ENCODE peak calls at places on chromosome 15, in seven cellular contexts. V is caudate nucleus; J is dorsolateral prefrontal cortex; N is heart left ventricle; A is CD4-positive, alpha-beta T cell; K is psoas muscle; B is astrocyte. L is an unnamed sample.

GRCh38 chr15:57667171-57667924 is 39.2 kb upstream of the POLR2M start:
- DNase-seq in V (no peak), J (no peak), N (no peak), A (no peak), K (no peak), B (peak; percentile 70), L (peak; percentile 47)

GRCh38 chr15:57153140-57153539 is 223.2 kb upstream of the CGNL1 start:
- DNase-seq in V (no peak), J (no peak), N (no peak), A (no peak), K (no peak), B (peak; percentile 39), L (no peak)

GRCh38 chr15:80804970-80805495 is 25.9 kb downstream of the CEMIP start:
- DNase-seq in V (no peak), J (no peak), N (no peak), A (no peak), K (no peak), B (no peak), L (no peak)

GRCh38 chr15:35545825-35546580 is at the start of gene DPH6:
- DNase-seq in V (no peak), J (peak; percentile 75), N (peak; percentile 87), A (peak; percentile 80), K (peak; percentile 92), B (peak; percentile 75), L (peak; percentile 87)

GRCh38 chr15:68768321-68768720 is 52.4 kb downstream of the ANP32A start:
- DNase-seq in V (no peak), J (no peak), N (no peak), A (no peak), K (no peak), B (peak; percentile 22), L (no peak)

GRCh38 chr15:75335705-75336355 is at the start of gene COMMD4:
- DNase-seq in V (peak; percentile 14), J (peak; percentile 95), N (peak; percentile 96), A (peak; percentile 47), K (peak; percentile 98), B (peak; percentile 91), L (peak; percentile 95)

GRCh38 chr15:101052031-101052620 is 133.0 kb downstream of the LRRK1 start:
- DNase-seq in V (no peak), J (no peak), N (no peak), A (no peak), K (no peak), B (no peak), L (no peak)

GRCh38 chr15:96693990-96694517 is 363.6 kb downstream of the NR2F2 start:
- DNase-seq in V (no peak), J (no peak), N (no peak), A (no peak), K (no peak), B (no peak), L (no peak)

GRCh38 chr15:56754993-56755392 is 21.7 kb upstream of the ZNF280D start:
- DNase-seq in V (no peak), J (no peak), N (no peak), A (no peak), K (no peak), B (no peak), L (no peak)

GRCh38 chr15:100852630-100853029 is 27.0 kb upstream of the ALDH1A3 start:
- DNase-seq in V (no peak), J (no peak), N (no peak), A (no peak), K (no peak), B (no peak), L (no peak)

GRCh38 chr15:52649686-52650085 is 29.5 kb downstream of the ATOSA start:
- DNase-seq in V (no peak), J (no peak), N (no peak), A (no peak), K (no peak), B (no peak), L (no peak)

GRCh38 chr15:74387988-74388955 is 20.8 kb upstream of the CYP11A1 start:
- DNase-seq in V (no peak), J (no peak), N (no peak), A (no peak), K (no peak), B (no peak), L (no peak)

GRCh38 chr15:45166792-45167630 is 20.8 kb downstream of the SHF start:
- DNase-seq in V (no peak), J (peak; percentile 80), N (peak; percentile 90), A (peak; percentile 69), K (peak; percentile 93), B (peak; percentile 69), L (peak; percentile 86)

GRCh38 chr15:74995779-74996765 is 709 bp downstream of the SCAMP5 start:
- DNase-seq in V (no peak), J (peak; percentile 70), N (peak; percentile 23), A (no peak), K (no peak), B (no peak), L (peak; percentile 58)

GRCh38 chr15:92069308-92070244 is 216.1 kb downstream of the SLCO3A1 start:
- DNase-seq in V (no peak), J (no peak), N (peak; percentile 58), A (no peak), K (no peak), B (peak; percentile 81), L (peak; percentile 14)

GRCh38 chr15:44468713-44469385 is 41.4 kb downstream of the CTDSPL2 start:
- DNase-seq in V (no peak), J (no peak), N (no peak), A (no peak), K (no peak), B (peak; percentile 64), L (no peak)

GRCh38 chr15:63238796-63239195 is 38.6 kb upstream of the APH1B start:
- DNase-seq in V (no peak), J (no peak), N (no peak), A (no peak), K (no peak), B (peak; percentile 86), L (no peak)
- H3K27ac ChIP-seq in V (no peak overlapping the region), J (no peak overlapping the region), N (no peak overlapping the region), A (no peak overlapping the region), K (no peak overlapping the region), B (peak overlapping the region; percentile 19), L (no peak overlapping the region)

GRCh38 chr15:40955930-40956542 is 2.8 kb downstream of the CHAC1 start:
- DNase-seq in V (no peak), J (no peak), N (no peak), A (no peak), K (peak; percentile 76), B (no peak), L (no peak)
- H3K27ac ChIP-seq in V (no peak overlapping the region), J (no peak overlapping the region), N (peak overlapping the region; percentile 83), A (no peak overlapping the region), K (peak overlapping the region; percentile 86), B (no peak overlapping the region), L (no peak overlapping the region)

GRCh38 chr15:89686522-89686921 is 4.0 kb downstream of the PEX11A start:
- DNase-seq in V (no peak), J (no peak), N (no peak), A (no peak), K (no peak), B (no peak), L (no peak)
- H3K27ac ChIP-seq in V (no peak overlapping the region), J (no peak overlapping the region), N (no peak overlapping the region), A (no peak overlapping the region), K (no peak overlapping the region), B (no peak overlapping the region), L (no peak overlapping the region)

DNA sequence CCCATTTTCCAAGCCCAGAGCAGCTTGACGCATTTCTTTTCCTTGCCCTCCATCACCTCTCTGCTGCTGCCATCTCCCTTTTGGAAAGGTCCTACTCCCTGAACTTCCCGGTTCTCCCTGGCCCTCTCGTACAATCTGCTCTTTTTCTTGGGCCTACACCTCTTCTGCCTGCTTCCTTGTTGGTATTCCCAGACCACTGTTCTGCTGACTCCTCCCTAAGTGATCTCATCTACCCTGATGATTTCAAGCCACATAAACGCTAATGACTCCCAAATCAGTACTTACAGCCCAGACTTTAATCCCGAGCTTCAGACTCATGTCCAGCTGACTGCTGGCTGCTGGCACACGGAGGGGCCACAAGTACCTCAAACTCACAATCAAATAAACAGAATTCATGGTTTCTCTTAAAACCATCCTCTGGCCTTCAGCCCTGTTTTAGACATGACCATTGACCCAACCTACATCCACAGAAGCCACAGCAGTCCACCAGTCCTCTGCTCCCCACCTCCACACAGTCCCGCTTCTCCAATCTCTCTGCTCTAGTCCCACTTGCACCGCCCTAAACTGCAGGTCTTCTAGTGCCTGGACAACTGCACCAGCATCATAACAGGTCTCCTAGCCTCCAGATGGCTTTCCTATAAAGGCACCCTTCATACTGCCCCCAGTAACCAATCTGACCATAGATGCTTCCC is 57.6 kb downstream of the AAGAB start:
- DNase-seq in V (no peak), J (no peak), N (no peak), A (no peak), K (peak; percentile 53), B (peak; percentile 96), L (peak; percentile 86)
- H3K27ac ChIP-seq in V (no peak overlapping the region), J (no peak overlapping the region), N (peak overlapping the region; percentile 34), A (no peak overlapping the region), K (peak overlapping the region; percentile 90), B (peak overlapping the region; percentile 62), L (peak overlapping the region; percentile 71)

GRCh38 chr15:38401716-38402115 is 52.2 kb upstream of the FAM98B start:
- DNase-seq in V (no peak), J (no peak), N (no peak), A (no peak), K (no peak), B (no peak), L (no peak)
- H3K27ac ChIP-seq in V (no peak overlapping the region), J (no peak overlapping the region), N (no peak overlapping the region), A (no peak overlapping the region), K (no peak overlapping the region), B (no peak overlapping the region), L (no peak overlapping the region)

DNA sequence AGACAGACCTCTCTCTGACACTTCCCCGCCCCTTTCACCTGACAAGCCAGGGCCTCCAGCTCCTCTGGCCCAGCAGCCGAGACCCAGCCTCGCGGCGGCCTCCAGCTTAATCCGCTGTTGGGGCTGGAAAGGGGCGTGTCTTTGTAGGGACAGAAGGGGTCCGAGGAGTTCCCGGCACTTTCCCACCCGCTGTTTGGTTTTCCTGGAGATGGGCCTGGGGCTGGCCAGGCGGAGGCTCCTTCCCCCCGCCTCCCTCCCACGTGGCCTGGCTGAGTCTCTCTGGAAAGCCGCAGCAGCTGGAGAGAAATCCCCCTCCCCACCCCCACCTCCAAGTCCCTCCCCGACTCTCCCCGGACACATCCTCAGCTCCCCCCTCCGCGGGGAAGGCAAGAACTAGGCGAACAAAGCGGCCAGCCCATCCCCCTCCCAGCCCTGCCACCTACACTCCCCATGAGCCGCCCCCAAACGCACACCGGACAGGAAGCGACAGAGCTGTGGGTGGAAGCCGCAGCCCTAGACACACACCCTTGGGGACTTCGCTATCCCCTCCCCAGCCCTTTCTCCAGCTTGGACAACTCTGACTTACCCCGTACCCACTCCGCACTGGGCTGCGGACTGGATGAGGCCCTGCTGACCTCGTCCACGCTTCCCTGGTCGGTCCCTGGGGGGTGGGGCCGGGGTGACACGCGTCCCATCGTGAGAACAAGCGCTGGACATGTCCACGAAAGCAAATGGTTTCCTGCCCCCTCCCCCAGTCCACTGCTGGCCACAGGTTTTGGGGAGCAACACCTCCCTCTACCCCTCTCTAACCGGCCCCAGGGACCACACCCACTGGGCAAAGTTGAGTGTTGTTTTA is 1.2 kb downstream of the IGDCC4 start:
- DNase-seq in V (no peak), J (peak; percentile 47), N (peak; percentile 64), A (no peak), K (peak; percentile 85), B (peak; percentile 79), L (no peak)
- H3K27ac ChIP-seq in V (no peak overlapping the region), J (no peak overlapping the region), N (no peak overlapping the region), A (no peak overlapping the region), K (peak overlapping the region; percentile 90), B (peak overlapping the region; percentile 38), L (peak overlapping the region; percentile 40)

L was measured in small intestine.